ENCODE peak calls at places on chromosomes 6 and 20, in eight cellular contexts. One of them, this sample, is unnamed.

GRCh38 chr6:12957321-12958051 is 240.9 kb downstream of the PHACTR1 start:
- DNase-seq in RWPE2: no peak
- DNase-seq in left ventricle myocardium superior: peak
- DNase-seq in T follicular helper cell: no peak
- DNase-seq in MM.1S: peak
- DNase-seq in CD4-positive, CD25-positive, alpha-beta regulatory T cell: no peak
- DNase-seq in AG04450: peak
- DNase-seq in tibial artery: peak
- DNase-seq in this sample: no peak

GRCh38 chr20:14401479-14402138 is 64.2 kb upstream of the FLRT3 start:
- DNase-seq in RWPE2: no peak
- DNase-seq in left ventricle myocardium superior: no peak
- DNase-seq in T follicular helper cell: no peak
- DNase-seq in MM.1S: no peak
- DNase-seq in CD4-positive, CD25-positive, alpha-beta regulatory T cell: no peak
- DNase-seq in AG04450: no peak
- DNase-seq in tibial artery: no peak
- DNase-seq in this sample: no peak

GRCh38 chr6:53578371-53578770 is 33.5 kb upstream of the GCLC start:
- DNase-seq in RWPE2: no peak
- DNase-seq in left ventricle myocardium superior: no peak
- DNase-seq in T follicular helper cell: no peak
- DNase-seq in MM.1S: no peak
- DNase-seq in CD4-positive, CD25-positive, alpha-beta regulatory T cell: no peak
- DNase-seq in AG04450: no peak
- DNase-seq in tibial artery: no peak
- DNase-seq in this sample: no peak

GRCh38 chr6:11384531-11385309 is 152.3 kb upstream of the NEDD9 start:
- DNase-seq in RWPE2: no peak
- DNase-seq in left ventricle myocardium superior: no peak
- DNase-seq in T follicular helper cell: no peak
- DNase-seq in MM.1S: no peak
- DNase-seq in CD4-positive, CD25-positive, alpha-beta regulatory T cell: no peak
- DNase-seq in AG04450: no peak
- DNase-seq in tibial artery: no peak
- DNase-seq in this sample: no peak

GRCh38 chr6:150394053-150394875 is 25.5 kb downstream of the IYD start:
- DNase-seq in RWPE2: no peak
- DNase-seq in left ventricle myocardium superior: no peak
- DNase-seq in T follicular helper cell: no peak
- DNase-seq in MM.1S: no peak
- DNase-seq in CD4-positive, CD25-positive, alpha-beta regulatory T cell: no peak
- DNase-seq in AG04450: no peak
- DNase-seq in tibial artery: no peak
- DNase-seq in this sample: no peak

GRCh38 chr6:138662474-138662873 is 111.1 kb upstream of the CCDC28A start:
- DNase-seq in RWPE2: no peak
- DNase-seq in left ventricle myocardium superior: no peak
- DNase-seq in T follicular helper cell: no peak
- DNase-seq in MM.1S: no peak
- DNase-seq in CD4-positive, CD25-positive, alpha-beta regulatory T cell: no peak
- DNase-seq in AG04450: no peak
- DNase-seq in tibial artery: no peak
- DNase-seq in this sample: no peak

GRCh38 chr6:20058912-20059311 is 153.4 kb downstream of the MBOAT1 start:
- DNase-seq in RWPE2: no peak
- DNase-seq in left ventricle myocardium superior: no peak
- DNase-seq in T follicular helper cell: no peak
- DNase-seq in MM.1S: no peak
- DNase-seq in CD4-positive, CD25-positive, alpha-beta regulatory T cell: no peak
- DNase-seq in AG04450: no peak
- DNase-seq in tibial artery: no peak
- DNase-seq in this sample: no peak

GRCh38 chr20:38985603-38986170 is 23.5 kb downstream of the DHX35 start:
- DNase-seq in RWPE2: no peak
- DNase-seq in left ventricle myocardium superior: no peak
- DNase-seq in T follicular helper cell: no peak
- DNase-seq in MM.1S: peak
- DNase-seq in CD4-positive, CD25-positive, alpha-beta regulatory T cell: no peak
- DNase-seq in AG04450: no peak
- DNase-seq in tibial artery: no peak
- DNase-seq in this sample: no peak

GRCh38 chr6:31403283-31403989 is at the start of gene MICA:
- DNase-seq in RWPE2: peak
- DNase-seq in left ventricle myocardium superior: peak
- DNase-seq in T follicular helper cell: peak
- DNase-seq in MM.1S: peak
- DNase-seq in CD4-positive, CD25-positive, alpha-beta regulatory T cell: peak
- DNase-seq in AG04450: peak
- DNase-seq in tibial artery: peak
- DNase-seq in this sample: peak

GRCh38 chr6:141307309-141307998 is 825.3 kb upstream of the GJE1 start:
- DNase-seq in RWPE2: no peak
- DNase-seq in left ventricle myocardium superior: no peak
- DNase-seq in T follicular helper cell: no peak
- DNase-seq in MM.1S: no peak
- DNase-seq in CD4-positive, CD25-positive, alpha-beta regulatory T cell: no peak
- DNase-seq in AG04450: no peak
- DNase-seq in tibial artery: no peak
- DNase-seq in this sample: no peak

This sample was measured in effector memory CD4-positive, alpha-beta T cell.